ENCODE peak calls at places on chromosomes 12 and 14, in nine cellular contexts. G, M, I, Y, Q, C, D, L and Z are unnamed samples. For H3K27me3, the result is how much of the 10 kb centered on the place peaks cover.

GRCh38 chr14:90336401-90336800 is 4.7 kb upstream of the NRDE2 start:
- DNase-seq in G (no peak), M (no peak), I (no peak), Y (no peak), Q (no peak), C (no peak), D (no peak), L (no peak), Z (no peak)

GRCh38 chr12:29153231-29153630 is 4.2 kb downstream of the FAR2 start:
- DNase-seq in G (no peak), M (no peak), I (no peak), Y (no peak), Q (no peak), C (no peak), D (no peak), L (no peak), Z (no peak)

GRCh38 chr12:10590976-10591375 is 22.4 kb downstream of the MAGOHB start:
- DNase-seq in G (no peak), M (no peak), I (no peak), Y (no peak), Q (no peak), C (no peak), D (no peak), L (no peak), Z (no peak)

GRCh38 chr12:40947812-40948211 is 240.3 kb upstream of the PDZRN4 start:
- DNase-seq in G (no peak), M (no peak), I (no peak), Y (no peak), Q (no peak), C (no peak), D (no peak), L (no peak), Z (peak)

GRCh38 chr14:105430535-105430934 is 10.9 kb downstream of the MTA1 start:
- DNase-seq in G (peak), M (peak), I (no peak), Y (no peak), Q (peak), C (no peak), D (no peak), L (no peak), Z (peak)

GRCh38 chr12:25958254-25959068 is at the start of gene RASSF8:
- DNase-seq in G (peak), M (peak), I (peak), Y (no peak), Q (peak), C (peak), D (peak), L (peak), Z (peak)

GRCh38 chr12:130299574-130299973 is 38.1 kb upstream of the PIWIL1 start:
- DNase-seq in G (no peak), M (no peak), I (no peak), Y (no peak), Q (no peak), C (no peak), D (no peak), L (no peak), Z (no peak)

GRCh38 chr12:80195143-80195726 is 95.9 kb downstream of the OTOGL start:
- DNase-seq in G (peak), M (peak), I (no peak), Y (no peak), Q (peak), C (no peak), D (no peak), L (no peak), Z (peak)

GRCh38 chr14:104984056-104984894 is 1.3 kb upstream of the CLBA1 start:
- DNase-seq in G (no peak), M (no peak), I (peak), Y (no peak), Q (no peak), C (no peak), D (no peak), L (no peak), Z (no peak)

GRCh38 chr12:126905752-126906151 is 1361.2 kb upstream of the TMEM132C start:
- DNase-seq in G (no peak), M (no peak), I (no peak), Y (no peak), Q (no peak), C (no peak), D (no peak), L (no peak), Z (no peak)
- H3K27me3 ChIP-seq in G (under half), M (half or more), I (under half), Y (under half), Q (under half), C (under half), D (under half), L (under half), Z (under half)

DNA sequence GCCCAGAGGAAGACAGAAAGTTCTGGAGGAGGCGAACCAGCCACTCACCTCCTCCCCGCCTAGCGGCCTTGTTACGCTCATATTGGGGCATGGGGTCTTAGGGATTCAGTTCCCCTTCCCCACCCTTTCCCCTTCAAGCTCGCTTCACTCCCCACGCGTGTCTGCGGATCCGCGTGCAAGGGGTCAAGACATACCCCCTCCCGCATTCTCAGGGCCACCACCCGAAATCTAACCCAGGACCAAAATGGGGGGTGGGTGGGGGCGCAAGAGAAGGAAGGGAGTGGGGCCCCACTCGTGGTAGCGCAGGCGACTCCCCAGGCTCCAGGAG is 576 bp upstream of the RFX4 start:
- DNase-seq in G (no peak), M (no peak), I (no peak), Y (no peak), Q (no peak), C (no peak), D (no peak), L (no peak), Z (no peak)
- H3K27me3 ChIP-seq in G (half or more), M (half or more), I (half or more), Y (half or more), Q (half or more), C (half or more), D (half or more), L (half or more), Z (half or more)

GRCh38 chr12:116897476-116897875 is 13.3 kb upstream of the FBXW8 start:
- DNase-seq in G (no peak), M (no peak), I (no peak), Y (no peak), Q (no peak), C (no peak), D (no peak), L (no peak), Z (no peak)
- H3K27me3 ChIP-seq in G (under half), M (under half), I (under half), Y (under half), Q (half or more), C (under half), D (under half), L (under half), Z (under half)

DNA sequence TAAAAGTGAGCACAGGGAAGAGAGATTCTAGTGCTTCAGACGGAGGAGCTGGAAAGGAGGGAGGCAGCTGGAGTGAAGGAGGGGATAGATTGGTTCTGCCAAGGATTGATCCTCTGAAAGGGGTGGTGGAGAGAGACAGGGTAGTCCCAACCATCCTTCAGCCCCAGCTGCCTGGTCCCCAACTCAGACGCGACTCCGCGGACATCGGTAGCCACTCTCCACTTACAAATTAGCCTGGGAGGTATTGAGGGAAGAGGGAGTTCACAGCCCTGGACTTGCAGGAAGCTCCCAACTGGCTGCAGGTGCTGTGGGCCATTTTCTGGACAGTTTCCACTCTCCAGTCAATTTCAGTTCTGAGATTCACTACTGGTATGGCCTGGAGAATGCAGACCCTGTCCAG is 1.2 kb downstream of the PLEKHD1 start:
- DNase-seq in G (no peak), M (no peak), I (no peak), Y (no peak), Q (no peak), C (no peak), D (no peak), L (no peak), Z (no peak)
- H3K27me3 ChIP-seq in G (half or more), M (half or more), I (under half), Y (under half), Q (half or more), C (under half), D (under half), L (under half), Z (under half)

GRCh38 chr14:94542111-94542810 is 19.0 kb upstream of the SERPINA4 start:
- DNase-seq in G (peak), M (peak), I (no peak), Y (no peak), Q (no peak), C (no peak), D (peak), L (no peak), Z (no peak)
- H3K27me3 ChIP-seq in G (under half), M (under half), I (under half), Y (under half), Q (under half), C (under half), D (under half), L (under half), Z (under half)

GRCh38 chr12:52389313-52390207 is 4.1 kb upstream of the KRT84 start:
- DNase-seq in G (no peak), M (peak), I (peak), Y (no peak), Q (no peak), C (peak), D (no peak), L (no peak), Z (peak)
- H3K27me3 ChIP-seq in G (under half), M (under half), I (under half), Y (under half), Q (half or more), C (under half), D (under half), L (under half), Z (under half)

DNA sequence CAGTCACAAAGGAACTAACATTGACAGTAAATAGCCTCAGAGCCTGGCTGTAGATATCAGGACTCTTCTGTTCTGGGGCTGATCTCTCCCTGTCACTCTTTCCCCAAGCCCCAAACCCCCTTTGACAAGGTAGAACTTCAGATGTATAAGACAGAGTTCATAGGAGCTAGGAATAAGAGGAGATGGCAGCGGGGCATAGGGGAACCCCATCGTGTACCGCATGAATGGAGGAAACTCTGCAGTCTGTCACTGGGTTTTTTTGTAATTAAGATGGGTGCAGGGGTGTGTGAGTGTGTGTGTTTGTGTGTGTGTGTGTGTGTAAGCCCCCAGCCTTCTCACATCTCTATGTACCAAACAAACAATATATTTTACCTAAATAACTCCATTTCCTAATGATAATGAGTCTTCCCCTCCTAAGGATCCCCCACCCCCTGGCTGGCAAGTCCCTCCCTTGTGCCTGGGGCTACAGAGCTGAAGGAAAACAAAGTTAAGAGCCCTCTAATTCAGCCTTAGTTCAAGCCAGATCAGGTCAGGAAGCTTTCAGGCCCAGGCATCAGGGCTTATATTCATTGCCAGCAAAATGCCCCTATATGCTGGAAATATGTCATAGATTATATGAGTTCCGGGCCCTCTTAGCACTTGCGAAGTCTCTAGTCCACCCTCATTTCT is 9.1 kb upstream of the HOXC4 start:
- DNase-seq in G (no peak), M (no peak), I (no peak), Y (no peak), Q (no peak), C (no peak), D (no peak), L (no peak), Z (no peak)
- H3K27me3 ChIP-seq in G (half or more), M (under half), I (under half), Y (under half), Q (under half), C (half or more), D (under half), L (half or more), Z (half or more)

GRCh38 chr14:74571901-74572828 is 39.9 kb downstream of the LTBP2 start:
- DNase-seq in G (peak), M (peak), I (peak), Y (peak), Q (peak), C (no peak), D (no peak), L (no peak), Z (peak)

GRCh38 chr14:74569387-74569786 is 42.6 kb downstream of the LTBP2 start:
- DNase-seq in G (no peak), M (no peak), I (peak), Y (no peak), Q (no peak), C (no peak), D (no peak), L (no peak), Z (no peak)

GRCh38 chr14:74569826-74570591 is 42.0 kb downstream of the LTBP2 start:
- DNase-seq in G (peak), M (peak), I (peak), Y (no peak), Q (peak), C (no peak), D (no peak), L (no peak), Z (peak)

GRCh38 chr14:74571441-74571841 is 40.6 kb downstream of the LTBP2 start:
- DNase-seq in G (peak), M (peak), I (peak), Y (no peak), Q (peak), C (no peak), D (no peak), L (no peak), Z (peak)

GRCh38 chr14:74570696-74571095 is 41.3 kb downstream of the LTBP2 start:
- DNase-seq in G (no peak), M (no peak), I (peak), Y (no peak), Q (no peak), C (no peak), D (no peak), L (no peak), Z (no peak)
- H3K27me3 ChIP-seq in G (under half), M (under half), I (under half), Y (under half), Q (under half), C (under half), D (under half), L (under half), Z (under half)

GRCh38 chr12:54054442-54055332 is 1.1 kb downstream of the HOXC4 start:
- DNase-seq in G (no peak), M (no peak), I (no peak), Y (no peak), Q (no peak), C (no peak), D (no peak), L (no peak), Z (no peak)

GRCh38 chr12:54053625-54054441 is at the start of gene HOXC4:
- DNase-seq in G (peak), M (no peak), I (no peak), Y (no peak), Q (no peak), C (no peak), D (no peak), L (no peak), Z (no peak)

GRCh38 chr12:54055522-54055921 is 1.9 kb downstream of the HOXC4 start:
- DNase-seq in G (no peak), M (no peak), I (no peak), Y (no peak), Q (no peak), C (no peak), D (no peak), L (no peak), Z (no peak)

GRCh38 chr12:54058189-54058917 is 4.7 kb downstream of the HOXC4 start:
- DNase-seq in G (no peak), M (no peak), I (no peak), Y (no peak), Q (no peak), C (no peak), D (no peak), L (no peak), Z (no peak)

GRCh38 chr12:54056110-54056509 is 2.5 kb downstream of the HOXC4 start:
- DNase-seq in G (no peak), M (no peak), I (no peak), Y (no peak), Q (no peak), C (no peak), D (no peak), L (no peak), Z (no peak)
- H3K27me3 ChIP-seq in G (half or more), M (under half), I (under half), Y (under half), Q (under half), C (under half), D (under half), L (half or more), Z (half or more)

GRCh38 chr12:48008950-48009349 is 4.7 kb upstream of the COL2A1 start:
- DNase-seq in G (no peak), M (no peak), I (no peak), Y (no peak), Q (no peak), C (no peak), D (no peak), L (no peak), Z (no peak)

GRCh38 chr12:48010366-48010970 is 6.2 kb upstream of the COL2A1 start:
- DNase-seq in G (no peak), M (no peak), I (no peak), Y (no peak), Q (no peak), C (no peak), D (no peak), L (no peak), Z (no peak)

GRCh38 chr12:48008349-48008748 is 4.1 kb upstream of the COL2A1 start:
- DNase-seq in G (no peak), M (no peak), I (no peak), Y (no peak), Q (no peak), C (no peak), D (no peak), L (no peak), Z (no peak)

GRCh38 chr12:48007206-48007605 is 2.9 kb upstream of the COL2A1 start:
- DNase-seq in G (no peak), M (no peak), I (no peak), Y (no peak), Q (no peak), C (no peak), D (no peak), L (no peak), Z (no peak)

DNA sequence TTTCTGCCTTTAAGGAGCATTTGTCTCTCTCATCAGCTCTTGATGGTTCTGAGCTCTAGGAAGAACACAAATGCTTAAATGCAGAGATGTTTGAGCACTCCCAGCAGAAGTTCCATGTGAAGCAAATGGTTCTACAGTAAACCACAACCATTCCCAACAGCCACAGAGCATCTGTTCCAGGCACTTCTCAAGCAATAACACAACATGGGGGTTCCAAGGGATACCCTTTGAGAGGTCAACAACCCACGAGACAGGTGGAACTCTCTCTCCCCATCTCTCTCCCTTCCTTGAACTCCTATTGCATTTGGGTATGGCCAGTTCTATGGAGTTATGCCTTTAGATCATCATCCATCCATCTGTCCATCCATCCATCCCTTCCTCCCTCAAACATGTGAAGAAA is 5.2 kb upstream of the COL2A1 start:
- DNase-seq in G (no peak), M (no peak), I (no peak), Y (no peak), Q (no peak), C (no peak), D (no peak), L (no peak), Z (no peak)
- H3K27me3 ChIP-seq in G (half or more), M (under half), I (under half), Y (under half), Q (half or more), C (under half), D (under half), L (under half), Z (under half)